ENCODE peak calls at places on chromosomes 4 and X, in five cellular contexts. One of them, this sample, is unnamed.

GRCh38 chrX:49840679-49841078 is 11.6 kb downstream of the PAGE4 start:
- DNase-seq in M059J: peak; percentile 85
- DNase-seq in brain microvascular endothelial cell: peak; percentile 14
- DNase-seq in DMS53: peak; percentile 97
- DNase-seq in stimulated activated naive CD4-positive, alpha-beta T cell: no peak
- DNase-seq in this sample: peak; percentile 70

GRCh38 chrX:47723083-47723482 is 64.1 kb upstream of the UXT start:
- DNase-seq in M059J: no peak
- DNase-seq in brain microvascular endothelial cell: no peak
- DNase-seq in DMS53: no peak
- DNase-seq in stimulated activated naive CD4-positive, alpha-beta T cell: no peak
- DNase-seq in this sample: no peak

GRCh38 chr4:8534129-8534528 is 46.1 kb upstream of the GPR78 start:
- DNase-seq in M059J: peak; percentile 82
- DNase-seq in brain microvascular endothelial cell: peak; percentile 33
- DNase-seq in DMS53: peak; percentile 96
- DNase-seq in stimulated activated naive CD4-positive, alpha-beta T cell: no peak
- DNase-seq in this sample: no peak

GRCh38 chr4:99968330-99968729 is 18.3 kb upstream of the H2AZ1 start:
- DNase-seq in M059J: peak; percentile 69
- DNase-seq in brain microvascular endothelial cell: peak; percentile 75
- DNase-seq in DMS53: peak; percentile 33
- DNase-seq in stimulated activated naive CD4-positive, alpha-beta T cell: no peak
- DNase-seq in this sample: no peak

GRCh38 chrX:15769300-15769954 is 20.9 kb upstream of the ZRSR2 start:
- DNase-seq in M059J: no peak
- DNase-seq in brain microvascular endothelial cell: no peak
- DNase-seq in DMS53: no peak
- DNase-seq in stimulated activated naive CD4-positive, alpha-beta T cell: no peak
- DNase-seq in this sample: no peak

GRCh38 chr4:118557298-118557851 is 127.8 kb upstream of the METTL14 start:
- DNase-seq in M059J: peak; percentile 85
- DNase-seq in brain microvascular endothelial cell: peak; percentile 66
- DNase-seq in DMS53: peak; percentile 30
- DNase-seq in stimulated activated naive CD4-positive, alpha-beta T cell: no peak
- DNase-seq in this sample: no peak

GRCh38 chrX:113510586-113510985 is 670.0 kb upstream of the AMOT start:
- DNase-seq in M059J: peak; percentile 21
- DNase-seq in brain microvascular endothelial cell: no peak
- DNase-seq in DMS53: no peak
- DNase-seq in stimulated activated naive CD4-positive, alpha-beta T cell: no peak
- DNase-seq in this sample: no peak

GRCh38 chr4:153466637-153467153 is 535 bp downstream of the TMEM131L start:
- DNase-seq in M059J: no peak
- DNase-seq in brain microvascular endothelial cell: no peak
- DNase-seq in DMS53: peak; percentile 73
- DNase-seq in stimulated activated naive CD4-positive, alpha-beta T cell: peak; percentile 42
- DNase-seq in this sample: no peak

GRCh38 chrX:113330416-113330815 is 489.8 kb upstream of the AMOT start:
- DNase-seq in M059J: peak; percentile 3
- DNase-seq in brain microvascular endothelial cell: no peak
- DNase-seq in DMS53: no peak
- DNase-seq in stimulated activated naive CD4-positive, alpha-beta T cell: no peak
- DNase-seq in this sample: no peak